ENCODE peak calls at places on chromosomes 4 and X, in six cellular contexts. Z, Y, F, H, U and N are unnamed samples.

GRCh38 chr4:108988514-108989195 is 225.8 kb upstream of the ETNPPL start:
- DNase-seq in Z (no peak), Y (no peak), F (no peak), H (no peak), U (no peak), N (no peak)

GRCh38 chr4:80182237-80182866 is 15.0 kb upstream of the PRDM8 start:
- DNase-seq in Z (no peak), Y (no peak), F (no peak), H (no peak), U (no peak), N (no peak)

GRCh38 chr4:133565379-133565778 is 416.3 kb downstream of the PCDH10 start:
- DNase-seq in Z (no peak), Y (no peak), F (no peak), H (no peak), U (no peak), N (no peak)

GRCh38 chrX:115642895-115643530 is 82.0 kb downstream of the PLS3 start:
- DNase-seq in Z (no peak), Y (no peak), F (peak; percentile 64), H (no peak), U (no peak), N (peak; percentile 21)

GRCh38 chr4:15689540-15689939 is 7.9 kb downstream of the FAM200B start:
- DNase-seq in Z (no peak), Y (no peak), F (no peak), H (no peak), U (no peak), N (no peak)

GRCh38 chr4:142112451-142112850 is 476.1 kb downstream of the IL15 start:
- DNase-seq in Z (no peak), Y (no peak), F (no peak), H (no peak), U (no peak), N (no peak)

GRCh38 chr4:24745172-24745895 is 50.0 kb upstream of the SOD3 start:
- DNase-seq in Z (no peak), Y (no peak), F (no peak), H (no peak), U (no peak), N (no peak)

GRCh38 chrX:81280148-81280547 is 78.2 kb downstream of the SH3BGRL start:
- DNase-seq in Z (no peak), Y (no peak), F (peak; percentile 75), H (no peak), U (no peak), N (peak; percentile 3)

GRCh38 chr4:1418494-1419285 is 12.4 kb upstream of the NKX1-1 start:
- DNase-seq in Z (peak; percentile 20), Y (no peak), F (no peak), H (no peak), U (no peak), N (no peak)

GRCh38 chr4:183960912-183961569 is 55.9 kb downstream of the STOX2 start:
- DNase-seq in Z (no peak), Y (peak; percentile 76), F (peak; percentile 70), H (no peak), U (no peak), N (no peak)

GRCh38 chr4:185821029-185821419 is 9.0 kb upstream of the SORBS2 start:
- DNase-seq in Z (no peak), Y (no peak), F (no peak), H (no peak), U (no peak), N (no peak)

GRCh38 chrX:45824471-45824870 is 623.8 kb upstream of the DIPK2B start:
- DNase-seq in Z (no peak), Y (no peak), F (peak; percentile 75), H (peak; percentile 95), U (no peak), N (peak; percentile 41)

GRCh38 chr4:25676221-25676620 is 20.6 kb downstream of the SLC34A2 start:
- DNase-seq in Z (no peak), Y (no peak), F (no peak), H (no peak), U (no peak), N (no peak)

GRCh38 chr4:4254666-4255065 is 6.6 kb upstream of the TMEM128 start:
- DNase-seq in Z (peak; percentile 81), Y (no peak), F (no peak), H (no peak), U (no peak), N (no peak)

GRCh38 chr4:19486400-19486799 is 765.3 kb upstream of the SLIT2 start:
- DNase-seq in Z (no peak), Y (no peak), F (no peak), H (no peak), U (no peak), N (peak; percentile 5)
- TF ChIP-seq CTCF in Z (no peak), Y (no peak), F (peak; percentile 32), H (peak; percentile 39), U (no peak), N (no peak)

GRCh38 chr4:174826660-174827059 is 2.4 kb downstream of the GLRA3 start:
- DNase-seq in Z (no peak), Y (no peak), F (no peak), H (no peak), U (no peak), N (no peak)
- TF ChIP-seq CTCF in Z (no peak), Y (no peak), F (peak; percentile 55), H (no peak), U (no peak), N (peak; percentile 40)

DNA sequence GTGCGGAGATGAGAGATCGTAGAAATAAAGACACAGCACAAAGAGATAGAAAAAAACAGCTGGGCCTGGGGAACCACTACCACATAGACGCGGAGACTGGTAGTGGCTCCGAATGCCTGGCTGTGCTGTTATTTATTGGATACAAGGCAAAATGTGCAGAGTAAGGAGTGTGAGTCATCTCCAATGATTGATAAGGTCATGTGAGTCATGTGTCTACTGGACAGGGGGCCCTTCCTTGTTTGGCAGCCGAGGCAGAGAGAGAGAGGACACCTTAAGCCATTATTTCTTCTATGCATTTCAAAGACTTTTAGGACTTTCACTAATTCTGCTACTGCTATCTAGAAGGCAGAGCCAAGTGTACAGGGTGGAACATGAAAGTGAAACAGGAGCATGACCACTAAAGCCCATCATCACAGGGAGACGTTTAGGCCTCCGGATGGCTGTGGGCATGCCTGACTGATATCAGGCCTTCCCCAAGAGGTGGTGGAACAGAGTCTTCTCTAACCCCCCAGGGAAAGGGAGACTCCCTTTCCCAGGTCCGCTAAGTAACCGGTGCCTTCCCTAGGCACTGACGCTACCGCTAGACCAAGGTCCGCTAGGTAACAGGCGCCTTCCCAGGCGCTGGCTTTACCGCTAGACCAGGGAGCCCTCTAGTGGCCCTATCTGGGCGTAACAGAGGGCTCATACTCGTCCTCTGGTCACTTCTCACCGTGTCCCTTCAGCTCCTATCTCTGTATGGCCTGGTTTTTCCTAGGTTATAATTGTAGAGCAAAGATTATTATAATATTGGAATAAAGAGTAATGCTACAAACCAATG is 921.5 kb upstream of the PCDH10 start:
- DNase-seq in Z (no peak), Y (no peak), F (peak; percentile 93), H (no peak), U (no peak), N (peak; percentile 34)
- TF ChIP-seq CTCF in Z (no peak), Y (no peak), F (peak; percentile 91), H (peak; percentile 62), U (no peak), N (peak; percentile 29)

GRCh38 chr4:73142995-73143547 is 73.6 kb upstream of the COX18 start:
- DNase-seq in Z (no peak), Y (no peak), F (no peak), H (no peak), U (no peak), N (no peak)
- TF ChIP-seq CTCF in Z (peak; percentile 22), Y (peak; percentile 13), F (peak; percentile 62), H (no peak), U (no peak), N (no peak)